ENCODE peak calls at places on chromosomes 16 and 17, in eight cellular contexts. K is lung microvascular endothelial cell; B is osteoblast; S is endodermal cell; U is iPS DF 6.9; I is body of pancreas; H is stimulated activated naive CD4-positive, alpha-beta T cell; A is SK-MEL-5. E is an unnamed sample.
A peak's percentile ranks its signal among the peaks of the same experiment; 100 is the strongest.

GRCh38 chr16:86975445-86975844 is 341.7 kb downstream of the C16orf95 start:
- DNase-seq in H (no peak), K (peak; percentile 76), B (peak; percentile 95), U (peak; percentile 71), I (no peak), A (peak; percentile 55), S (peak; percentile 90), E (peak; percentile 66)

GRCh38 chr17:63939401-63939800 is 7.3 kb upstream of the CD79B start:
- DNase-seq in U (no peak), I (no peak), B (peak; percentile 44), S (no peak), H (no peak), A (no peak), K (no peak), E (no peak)

GRCh38 chr17:49723423-49723822 is 15.7 kb upstream of the SLC35B1 start:
- DNase-seq in U (no peak), B (no peak), S (no peak), A (no peak), K (no peak), H (no peak), I (peak; percentile 43), E (no peak)

GRCh38 chr16:734208-734980 is 6.4 kb downstream of the CIAO3 start:
- DNase-seq in U (no peak), K (no peak), B (no peak), A (no peak), I (no peak), S (peak; percentile 36), H (no peak), E (no peak)

GRCh38 chr17:37327341-37328090 is 48.3 kb upstream of the C17orf78 start:
- DNase-seq in K (no peak), U (no peak), I (no peak), B (peak; percentile 79), H (no peak), S (peak; percentile 16), A (peak; percentile 16), E (no peak)

GRCh38 chr17:50278526-50279180 is 4.4 kb downstream of the TMEM92 start:
- DNase-seq in A (no peak), U (no peak), B (peak; percentile 72), I (no peak), K (no peak), S (no peak), H (no peak), E (no peak)

GRCh38 chr16:31105677-31106213 is 2.4 kb upstream of the BCKDK start:
- DNase-seq in H (peak; percentile 71), U (peak; percentile 50), I (peak; percentile 92), A (peak; percentile 77), K (peak; percentile 51), S (peak; percentile 98), B (peak; percentile 99), E (peak; percentile 60)

GRCh38 chr17:58630883-58631522 is 60.8 kb downstream of the TEX14 start:
- DNase-seq in H (no peak), B (peak; percentile 63), S (peak; percentile 95), K (no peak), A (no peak), I (peak; percentile 53), U (peak; percentile 50), E (peak; percentile 15)

GRCh38 chr16:16150117-16150877 is 73.0 kb downstream of the ABCC6 start:
- DNase-seq in K (peak; percentile 51), H (no peak), I (peak; percentile 85), U (no peak), S (peak; percentile 50), A (no peak), B (peak; percentile 85), E (no peak)

GRCh38 chr17:47999612-48000011 is 28.7 kb downstream of the CDK5RAP3 start:
- DNase-seq in I (no peak), B (peak; percentile 91), A (no peak), S (peak; percentile 79), K (peak; percentile 61), H (no peak), U (no peak), E (no peak)

GRCh38 chr17:80826955-80827645 is 164.5 kb upstream of the CHMP6 start:
- DNase-seq in K (peak; percentile 98), I (no peak), S (peak; percentile 83), A (peak; percentile 60), H (no peak), U (no peak), B (peak; percentile 100), E (no peak)

GRCh38 chr16:89314357-89314756 is 96.9 kb downstream of the ZNF778 start:
- DNase-seq in S (no peak), H (peak; percentile 55), U (no peak), A (no peak), I (no peak), B (peak; percentile 58), K (no peak), E (no peak)

GRCh38 chr17:81865733-81866439 is 5.3 kb downstream of the ARHGDIA start:
- DNase-seq in I (peak; percentile 99), H (peak; percentile 34), B (peak; percentile 85), A (peak; percentile 33), S (no peak), U (no peak), K (no peak), E (no peak)

GRCh38 chr17:48587276-48588073 is 2.6 kb downstream of the HOXB3 start:
- DNase-seq in S (no peak), B (no peak), U (no peak), K (peak; percentile 50), A (no peak), H (no peak), I (no peak), E (no peak)

GRCh38 chr17:57577751-57578607 is 167.1 kb downstream of the CCDC182 start:
- DNase-seq in I (peak; percentile 21), U (no peak), A (no peak), K (no peak), B (peak; percentile 91), S (peak; percentile 79), H (no peak), E (no peak)

GRCh38 chr17:151886-152859 is 14.8 kb downstream of the SCGB1C2 start:
- DNase-seq in U (no peak), I (no peak), K (no peak), B (no peak), S (no peak), H (no peak), A (no peak), E (no peak)

GRCh38 chr17:77210331-77210730 is 69.6 kb downstream of the SEC14L1 start:
- DNase-seq in I (no peak), U (no peak), K (no peak), S (no peak), H (no peak), B (peak; percentile 17), A (no peak), E (no peak)

GRCh38 chr17:76504117-76504516 is 2.9 kb upstream of the RHBDF2 start:
- DNase-seq in S (no peak), H (no peak), A (peak; percentile 47), U (no peak), K (no peak), I (no peak), B (no peak), E (no peak)

GRCh38 chr17:78131172-78132085 is 858 bp downstream of the TMC8 start:
- DNase-seq in U (no peak), I (no peak), K (no peak), B (peak; percentile 87), S (peak; percentile 81), A (no peak), H (peak; percentile 64), E (no peak)

GRCh38 chr16:67419502-67419901 is 3.2 kb upstream of the ZDHHC1 start:
- DNase-seq in A (no peak), I (no peak), K (no peak), S (no peak), B (no peak), H (no peak), U (no peak), E (no peak)

GRCh38 chr17:50843150-50843905 is 7.9 kb downstream of the WFIKKN2 start:
- DNase-seq in A (no peak), U (no peak), H (no peak), K (no peak), I (no peak), B (peak; percentile 54), S (peak; percentile 40), E (no peak)